ENCODE peak calls at places on chromosomes 2 and 18, in six cellular contexts. One of them, this sample, is unnamed.

GRCh38 chr18:1394966-1395365 is 490.3 kb downstream of the ADCYAP1 start:
- DNase-seq in IMR-90: no peak
- DNase-seq in mesendoderm: no peak
- DNase-seq in trophoblast cell: peak
- DNase-seq in H1: no peak
- DNase-seq in mesenchymal stem cell: no peak
- DNase-seq in this sample: no peak

GRCh38 chr2:222358876-222359275 is 60.1 kb upstream of the PAX3 start:
- DNase-seq in IMR-90: no peak
- DNase-seq in mesendoderm: no peak
- DNase-seq in trophoblast cell: no peak
- DNase-seq in H1: no peak
- DNase-seq in mesenchymal stem cell: no peak
- DNase-seq in this sample: no peak

GRCh38 chr2:237465515-237466227 is 21.4 kb upstream of the MLPH start:
- DNase-seq in IMR-90: peak
- DNase-seq in mesendoderm: no peak
- DNase-seq in trophoblast cell: peak
- DNase-seq in H1: no peak
- DNase-seq in mesenchymal stem cell: peak
- DNase-seq in this sample: no peak

GRCh38 chr2:74501335-74502071 is 2.1 kb upstream of the LBX2 start:
- DNase-seq in IMR-90: no peak
- DNase-seq in mesendoderm: peak
- DNase-seq in trophoblast cell: no peak
- DNase-seq in H1: no peak
- DNase-seq in mesenchymal stem cell: no peak
- DNase-seq in this sample: no peak

GRCh38 chr2:64186698-64187605 is 42.7 kb upstream of the PELI1 start:
- DNase-seq in IMR-90: peak
- DNase-seq in mesendoderm: no peak
- DNase-seq in trophoblast cell: no peak
- DNase-seq in H1: no peak
- DNase-seq in mesenchymal stem cell: peak
- DNase-seq in this sample: no peak

GRCh38 chr2:111522231-111522768 is 361.7 kb downstream of the ANAPC1 start:
- DNase-seq in IMR-90: peak
- DNase-seq in mesendoderm: no peak
- DNase-seq in trophoblast cell: no peak
- DNase-seq in H1: no peak
- DNase-seq in mesenchymal stem cell: peak
- DNase-seq in this sample: no peak

GRCh38 chr2:71782323-71782722 is 329.0 kb downstream of the DYSF start:
- DNase-seq in IMR-90: no peak
- DNase-seq in mesendoderm: no peak
- DNase-seq in trophoblast cell: no peak
- DNase-seq in H1: no peak
- DNase-seq in mesenchymal stem cell: no peak
- DNase-seq in this sample: no peak

GRCh38 chr2:18398833-18399232 is 161.6 kb downstream of the RDH14 start:
- DNase-seq in IMR-90: no peak
- DNase-seq in mesendoderm: no peak
- DNase-seq in trophoblast cell: no peak
- DNase-seq in H1: no peak
- DNase-seq in mesenchymal stem cell: peak
- DNase-seq in this sample: no peak

GRCh38 chr2:40144022-40144421 is 307.9 kb downstream of the SLC8A1 start:
- DNase-seq in IMR-90: no peak
- DNase-seq in mesendoderm: peak
- DNase-seq in trophoblast cell: no peak
- DNase-seq in H1: no peak
- DNase-seq in mesenchymal stem cell: no peak
- DNase-seq in this sample: no peak

GRCh38 chr18:58533771-58534170 is 95.1 kb downstream of the ALPK2 start:
- DNase-seq in IMR-90: no peak
- DNase-seq in mesendoderm: no peak
- DNase-seq in trophoblast cell: no peak
- DNase-seq in H1: no peak
- DNase-seq in mesenchymal stem cell: no peak
- DNase-seq in this sample: no peak

GRCh38 chr2:10161961-10162441 is 39.5 kb downstream of the RRM2 start:
- DNase-seq in IMR-90: no peak
- DNase-seq in mesendoderm: no peak
- DNase-seq in trophoblast cell: no peak
- DNase-seq in H1: no peak
- DNase-seq in mesenchymal stem cell: no peak
- DNase-seq in this sample: no peak

GRCh38 chr2:111022630-111023029 is 98.1 kb upstream of the BCL2L11 start:
- DNase-seq in IMR-90: no peak
- DNase-seq in mesendoderm: no peak
- DNase-seq in trophoblast cell: no peak
- DNase-seq in H1: no peak
- DNase-seq in mesenchymal stem cell: no peak
- DNase-seq in this sample: no peak

GRCh38 chr2:170368370-170368769 is 190.4 kb downstream of the MYO3B start:
- DNase-seq in IMR-90: no peak
- DNase-seq in mesendoderm: no peak
- DNase-seq in trophoblast cell: no peak
- DNase-seq in H1: no peak
- DNase-seq in mesenchymal stem cell: no peak
- DNase-seq in this sample: no peak

GRCh38 chr2:218995972-218996644 is 2.9 kb upstream of the CRYBA2 start:
- DNase-seq in IMR-90: peak
- DNase-seq in mesendoderm: peak
- DNase-seq in trophoblast cell: peak
- DNase-seq in H1: no peak
- DNase-seq in mesenchymal stem cell: peak
- DNase-seq in this sample: peak

GRCh38 chr2:190443778-190444481 is 35.8 kb downstream of the MFSD6 start:
- DNase-seq in IMR-90: peak
- DNase-seq in mesendoderm: no peak
- DNase-seq in trophoblast cell: no peak
- DNase-seq in H1: no peak
- DNase-seq in mesenchymal stem cell: no peak
- DNase-seq in this sample: no peak

GRCh38 chr2:207133862-207134519 is 31.8 kb downstream of the KLF7 start:
- DNase-seq in IMR-90: peak
- DNase-seq in mesendoderm: peak
- DNase-seq in trophoblast cell: no peak
- DNase-seq in H1: no peak
- DNase-seq in mesenchymal stem cell: peak
- DNase-seq in this sample: no peak
- H2AK5ac ChIP-seq in IMR-90: peak
- H2AK5ac ChIP-seq in mesendoderm: no peak
- H2AK5ac ChIP-seq in trophoblast cell: no peak
- H2AK5ac ChIP-seq in H1: no peak
- H2AK5ac ChIP-seq in mesenchymal stem cell: no peak
- H2AK5ac ChIP-seq in this sample: no peak

GRCh38 chr2:37622434-37623202 is 48.8 kb downstream of the CDC42EP3 start:
- DNase-seq in IMR-90: no peak
- DNase-seq in mesendoderm: no peak
- DNase-seq in trophoblast cell: no peak
- DNase-seq in H1: no peak
- DNase-seq in mesenchymal stem cell: no peak
- DNase-seq in this sample: no peak

GRCh38 chr2:37625156-37625555 is 46.3 kb downstream of the CDC42EP3 start:
- DNase-seq in IMR-90: peak
- DNase-seq in mesendoderm: no peak
- DNase-seq in trophoblast cell: peak
- DNase-seq in H1: no peak
- DNase-seq in mesenchymal stem cell: peak
- DNase-seq in this sample: no peak

GRCh38 chr2:37625781-37626548 is 45.5 kb downstream of the CDC42EP3 start:
- DNase-seq in IMR-90: peak
- DNase-seq in mesendoderm: no peak
- DNase-seq in trophoblast cell: no peak
- DNase-seq in H1: no peak
- DNase-seq in mesenchymal stem cell: peak
- DNase-seq in this sample: no peak

GRCh38 chr2:37623409-37623808 is 48.0 kb downstream of the CDC42EP3 start:
- DNase-seq in IMR-90: no peak
- DNase-seq in mesendoderm: no peak
- DNase-seq in trophoblast cell: no peak
- DNase-seq in H1: no peak
- DNase-seq in mesenchymal stem cell: no peak
- DNase-seq in this sample: no peak

GRCh38 chr2:37623971-37624897 is 47.2 kb downstream of the CDC42EP3 start:
- DNase-seq in IMR-90: peak
- DNase-seq in mesendoderm: no peak
- DNase-seq in trophoblast cell: no peak
- DNase-seq in H1: no peak
- DNase-seq in mesenchymal stem cell: peak
- DNase-seq in this sample: no peak
- H3K4me3 ChIP-seq in IMR-90: no peak
- H3K4me3 ChIP-seq in mesendoderm: no peak
- H3K4me3 ChIP-seq in trophoblast cell: no peak
- H3K4me3 ChIP-seq in H1: no peak
- H3K4me3 ChIP-seq in mesenchymal stem cell: no peak
- H3K4me3 ChIP-seq in this sample: no peak

GRCh38 chr2:207008105-207008990 is 69.0 kb downstream of the CPO start:
- DNase-seq in IMR-90: peak
- DNase-seq in mesendoderm: peak
- DNase-seq in trophoblast cell: peak
- DNase-seq in H1: peak
- DNase-seq in mesenchymal stem cell: peak
- DNase-seq in this sample: peak
- H2AK5ac ChIP-seq in IMR-90: no peak
- H2AK5ac ChIP-seq in mesendoderm: no peak
- H2AK5ac ChIP-seq in trophoblast cell: peak
- H2AK5ac ChIP-seq in H1: peak
- H2AK5ac ChIP-seq in mesenchymal stem cell: no peak
- H2AK5ac ChIP-seq in this sample: no peak

GRCh38 chr2:143145056-143145455 is 15.8 kb downstream of the ARHGAP15 start:
- DNase-seq in IMR-90: no peak
- DNase-seq in mesendoderm: no peak
- DNase-seq in trophoblast cell: no peak
- DNase-seq in H1: no peak
- DNase-seq in mesenchymal stem cell: no peak
- DNase-seq in this sample: no peak

GRCh38 chr2:143139835-143140393 is 10.7 kb downstream of the ARHGAP15 start:
- DNase-seq in IMR-90: no peak
- DNase-seq in mesendoderm: no peak
- DNase-seq in trophoblast cell: no peak
- DNase-seq in H1: no peak
- DNase-seq in mesenchymal stem cell: no peak
- DNase-seq in this sample: no peak

GRCh38 chr2:143140864-143141637 is 11.8 kb downstream of the ARHGAP15 start:
- DNase-seq in IMR-90: no peak
- DNase-seq in mesendoderm: no peak
- DNase-seq in trophoblast cell: no peak
- DNase-seq in H1: no peak
- DNase-seq in mesenchymal stem cell: no peak
- DNase-seq in this sample: no peak
- H3K4me3 ChIP-seq in IMR-90: no peak
- H3K4me3 ChIP-seq in mesendoderm: no peak
- H3K4me3 ChIP-seq in trophoblast cell: no peak
- H3K4me3 ChIP-seq in H1: no peak
- H3K4me3 ChIP-seq in mesenchymal stem cell: no peak
- H3K4me3 ChIP-seq in this sample: no peak

DNA sequence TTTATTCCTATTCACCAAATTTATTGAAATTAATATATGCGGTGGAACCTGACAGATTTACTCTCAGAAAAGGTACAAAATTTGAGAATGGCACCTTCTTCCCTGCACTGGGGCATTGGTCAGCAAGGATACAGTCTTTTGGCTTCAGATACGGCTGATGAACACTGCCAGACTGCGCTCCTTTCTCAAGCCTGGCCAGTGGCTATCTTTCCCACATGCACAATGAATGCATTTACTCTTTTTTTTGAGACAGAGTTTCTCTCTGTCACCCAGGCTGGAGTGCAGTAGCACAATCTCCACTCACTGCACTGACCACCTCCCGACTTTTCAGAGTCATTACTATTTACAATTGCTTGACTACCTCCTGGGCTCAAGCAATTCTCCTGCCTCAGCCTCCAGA is 61.6 kb downstream of the MOB4 start:
- DNase-seq in IMR-90: no peak
- DNase-seq in mesendoderm: no peak
- DNase-seq in trophoblast cell: no peak
- DNase-seq in H1: no peak
- DNase-seq in mesenchymal stem cell: no peak
- DNase-seq in this sample: no peak
- H2AK5ac ChIP-seq in IMR-90: no peak
- H2AK5ac ChIP-seq in mesendoderm: peak
- H2AK5ac ChIP-seq in trophoblast cell: no peak
- H2AK5ac ChIP-seq in H1: peak
- H2AK5ac ChIP-seq in mesenchymal stem cell: no peak
- H2AK5ac ChIP-seq in this sample: no peak